ENCODE peak calls at places on chromosomes 5 and 9, in seven cellular contexts. E, M, S, I, N, K and R are unnamed samples.

GRCh38 chr5:152389209-152389608 is 15.9 kb downstream of the NMUR2 start:
- DNase-seq in K (peak), I (no peak), M (no peak), E (no peak), S (no peak), N (no peak), R (no peak)

GRCh38 chr5:31385774-31386537 is 145.9 kb downstream of the DROSHA start:
- DNase-seq in E (no peak), S (no peak), N (peak), K (no peak), M (no peak), I (no peak), R (no peak)

GRCh38 chr5:168409601-168410458 is 76.4 kb upstream of the RARS1 start:
- DNase-seq in M (peak), I (no peak), S (no peak), K (peak), E (no peak), N (no peak), R (no peak)

GRCh38 chr5:2352101-2352861 is 399.2 kb downstream of the IRX2 start:
- DNase-seq in I (no peak), E (no peak), K (no peak), N (peak), M (no peak), S (no peak), R (no peak)

GRCh38 chr9:4290427-4290837 is 9.4 kb downstream of the GLIS3 start:
- DNase-seq in I (no peak), E (no peak), S (no peak), M (no peak), K (peak), N (no peak), R (no peak)

GRCh38 chr5:65778126-65778525 is 56.1 kb downstream of the NLN start:
- DNase-seq in S (no peak), E (no peak), K (no peak), M (no peak), N (no peak), I (no peak), R (no peak)

GRCh38 chr9:38082456-38083287 is 13.6 kb upstream of the SHB start:
- DNase-seq in S (no peak), M (no peak), N (no peak), I (no peak), E (no peak), K (peak), R (no peak)

GRCh38 chr5:43485406-43485805 is 1.7 kb upstream of the TMEM267 start:
- DNase-seq in S (no peak), M (no peak), N (peak), E (no peak), I (no peak), K (no peak), R (no peak)

GRCh38 chr9:112242147-112242804 is 67.2 kb upstream of the SUSD1 start:
- DNase-seq in I (no peak), S (no peak), M (no peak), K (no peak), E (no peak), N (no peak), R (no peak)

GRCh38 chr5:15499528-15500325 is at the start of gene FBXL7:
- DNase-seq in K (peak), E (no peak), I (peak), S (no peak), M (peak), N (peak), R (peak)
- TF ChIP-seq CTCF in K (peak), E (no peak), I (no peak), S (no peak), M (peak), N (peak), R (no peak)

GRCh38 chr9:125509476-125509875 is 197.5 kb downstream of the MAPKAP1 start:
- DNase-seq in I (no peak), E (no peak), N (no peak), S (no peak), M (peak), K (peak), R (no peak)
- TF ChIP-seq CTCF in I (no peak), E (no peak), N (no peak), S (no peak), M (no peak), K (no peak), R (no peak)

GRCh38 chr9:22228542-22228941 is 218.1 kb upstream of the DMRTA1 start:
- DNase-seq in S (no peak), N (no peak), E (no peak), K (peak), M (no peak), I (no peak), R (no peak)
- TF ChIP-seq CTCF in S (no peak), N (no peak), E (no peak), K (no peak), M (peak), I (peak), R (no peak)

GRCh38 chr9:68683433-68683832 is 21.6 kb upstream of the PIP5K1B start:
- DNase-seq in N (no peak), E (no peak), I (no peak), S (no peak), M (no peak), K (no peak), R (no peak)

GRCh38 chr9:68672625-68673024 is 32.4 kb upstream of the PIP5K1B start:
- DNase-seq in M (no peak), E (no peak), K (no peak), I (no peak), N (no peak), S (no peak), R (no peak)

GRCh38 chr9:68678430-68678829 is 26.6 kb upstream of the PIP5K1B start:
- DNase-seq in M (no peak), S (peak), N (peak), E (no peak), I (peak), K (no peak), R (no peak)
- TF ChIP-seq CTCF in M (peak), S (no peak), N (peak), E (no peak), I (peak), K (no peak), R (peak)

GRCh38 chr5:75279324-75279723 is 42.6 kb upstream of the ANKRD31 start:
- DNase-seq in E (no peak), N (no peak), S (no peak), I (no peak), K (no peak), M (no peak), R (no peak)
- TF ChIP-seq CTCF in E (no peak), N (no peak), S (no peak), I (no peak), K (no peak), M (no peak), R (no peak)

GRCh38 chr9:76298497-76299144 is 95.6 kb downstream of the RFK start:
- DNase-seq in E (no peak), M (no peak), K (no peak), N (no peak), I (peak), S (peak), R (no peak)
- TF ChIP-seq CTCF in E (no peak), M (no peak), K (no peak), N (no peak), I (peak), S (no peak), R (peak)

DNA sequence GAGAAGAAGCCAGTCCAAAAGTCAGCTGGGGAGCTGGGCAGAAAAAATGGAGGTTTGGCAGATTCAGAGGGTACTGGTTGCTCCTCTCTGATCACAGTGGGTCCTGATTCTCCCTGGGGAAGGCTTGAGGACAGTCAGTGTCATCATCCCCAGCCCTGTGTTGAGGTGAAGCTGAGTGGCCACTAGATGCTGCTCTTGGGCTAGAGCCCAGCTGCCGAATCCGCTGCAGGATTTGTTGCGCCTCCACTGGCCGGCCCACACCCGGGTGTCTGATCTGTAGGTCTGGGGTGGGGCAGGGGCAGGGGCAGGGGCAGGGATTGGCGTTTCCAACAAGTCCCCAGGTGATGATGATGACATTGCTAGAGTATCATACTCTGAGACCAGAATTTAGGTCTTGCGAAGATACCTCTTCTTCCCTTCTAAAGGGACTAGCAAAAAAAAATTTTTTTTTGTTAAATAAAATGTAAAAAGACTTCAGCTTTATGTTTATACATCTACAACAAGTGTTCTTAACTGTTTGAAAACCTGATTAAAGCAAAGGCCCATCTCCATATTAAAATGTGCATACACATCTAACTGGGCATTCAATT is 106.8 kb downstream of the PDE6A start:
- DNase-seq in S (peak), K (peak), I (peak), N (peak), E (no peak), M (peak), R (peak)
- TF ChIP-seq CTCF in S (peak), K (peak), I (peak), N (peak), E (peak), M (peak), R (peak)